ENCODE peak calls at places on chromosomes 11 and 22, in six cellular contexts. U, X, V, G, H and T are unnamed samples.

GRCh38 chr11:131760191-131760951 is 390.0 kb downstream of the NTM start:
- DNase-seq in U (no peak), X (no peak), V (no peak), G (no peak), H (no peak), T (peak; percentile 47)

GRCh38 chr11:27696961-27697360 is 3.3 kb downstream of the BDNF start:
- DNase-seq in U (no peak), X (no peak), V (no peak), G (no peak), H (peak; percentile 42), T (no peak)

GRCh38 chr11:76654310-76654851 is 16.2 kb downstream of the LRRC32 start:
- DNase-seq in U (no peak), X (peak; percentile 24), V (no peak), G (peak; percentile 78), H (no peak), T (no peak)

GRCh38 chr11:126140932-126141291 is 70.5 kb downstream of the RPUSD4 start:
- DNase-seq in U (peak; percentile 78), X (peak; percentile 62), V (no peak), G (no peak), H (peak; percentile 35), T (no peak)

GRCh38 chr11:112279901-112280267 is 19.2 kb upstream of the PLET1 start:
- DNase-seq in U (peak; percentile 42), X (peak; percentile 75), V (no peak), G (peak; percentile 80), H (peak; percentile 63), T (no peak)

GRCh38 chr11:31441296-31441695 is 68.1 kb downstream of the IMMP1L start:
- DNase-seq in U (no peak), X (no peak), V (no peak), G (no peak), H (no peak), T (no peak)

GRCh38 chr22:25114369-25115362 is 85.0 kb upstream of the CRYBB3 start:
- DNase-seq in U (peak; percentile 66), X (no peak), V (no peak), G (no peak), H (peak; percentile 86), T (no peak)

GRCh38 chr11:117871160-117871559 is 5.3 kb downstream of the FXYD6 start:
- DNase-seq in U (no peak), X (no peak), V (no peak), G (no peak), H (no peak), T (no peak)

GRCh38 chr11:47524200-47524874 is 28.6 kb downstream of the CELF1 start:
- DNase-seq in U (peak; percentile 8), X (peak; percentile 36), V (no peak), G (no peak), H (peak; percentile 47), T (no peak)

GRCh38 chr22:33126881-33127280 is 68.7 kb upstream of the SYN3 start:
- DNase-seq in U (no peak), X (no peak), V (no peak), G (no peak), H (no peak), T (no peak)

GRCh38 chr11:69310934-69311766 is 17.2 kb downstream of the MYEOV start:
- DNase-seq in U (no peak), X (no peak), V (no peak), G (no peak), H (no peak), T (no peak)

GRCh38 chr11:76694664-76695063 is 24.1 kb upstream of the LRRC32 start:
- DNase-seq in U (no peak), X (no peak), V (no peak), G (no peak), H (peak; percentile 92), T (no peak)

GRCh38 chr11:6251120-6251733 is 8.4 kb upstream of the CCKBR start:
- DNase-seq in U (peak; percentile 34), X (peak; percentile 90), V (peak; percentile 64), G (peak; percentile 75), H (peak; percentile 47), T (no peak)

GRCh38 chr22:24500251-24500820 is 5.2 kb downstream of the UPB1 start:
- DNase-seq in U (no peak), X (no peak), V (no peak), G (no peak), H (no peak), T (no peak)

GRCh38 chr11:113407163-113407562 is 19.6 kb downstream of the ANKK1 start:
- DNase-seq in U (no peak), X (no peak), V (no peak), G (no peak), H (no peak), T (no peak)

GRCh38 chr11:116563028-116563712 is 209.6 kb downstream of the BUD13 start:
- DNase-seq in U (no peak), X (no peak), V (no peak), G (peak; percentile 8), H (peak; percentile 9), T (no peak)

GRCh38 chr11:43012606-43013005 is 299.2 kb upstream of the API5 start:
- DNase-seq in U (no peak), X (no peak), V (no peak), G (no peak), H (no peak), T (no peak)

GRCh38 chr11:74839445-74839844 is 90.8 kb downstream of the RNF169 start:
- DNase-seq in U (no peak), X (no peak), V (no peak), G (no peak), H (no peak), T (no peak)

GRCh38 chr11:14542384-14542783 is 22.2 kb upstream of the PSMA1 start:
- DNase-seq in U (no peak), X (no peak), V (no peak), G (no peak), H (peak; percentile 37), T (no peak)

GRCh38 chr11:95245038-95245437 is 14.0 kb upstream of the SESN3 start:
- DNase-seq in U (no peak), X (no peak), V (no peak), G (no peak), H (no peak), T (no peak)

GRCh38 chr11:71153005-71153395 is 99.4 kb downstream of the SHANK2 start:
- DNase-seq in U (no peak), X (no peak), V (no peak), G (no peak), H (no peak), T (no peak)

GRCh38 chr11:4699697-4700435 is 2.2 kb upstream of the OR51E2 start:
- DNase-seq in U (no peak), X (no peak), V (no peak), G (no peak), H (no peak), T (no peak)

GRCh38 chr11:6667733-6668374 is 12.2 kb upstream of the DCHS1 start:
- DNase-seq in U (no peak), X (no peak), V (peak; percentile 38), G (peak; percentile 69), H (peak; percentile 34), T (no peak)

GRCh38 chr11:86990079-86990478 is 34.9 kb upstream of the FZD4 start:
- DNase-seq in U (no peak), X (no peak), V (no peak), G (no peak), H (no peak), T (no peak)

GRCh38 chr11:83140691-83141455 is 16.1 kb upstream of the PCF11 start:
- DNase-seq in U (no peak), X (no peak), V (no peak), G (no peak), H (no peak), T (no peak)

GRCh38 chr11:100981196-100981824 is 148.3 kb downstream of the PGR start:
- DNase-seq in U (no peak), X (no peak), V (no peak), G (no peak), H (no peak), T (no peak)

GRCh38 chr22:42906605-42907338 is 49.7 kb upstream of the ARFGAP3 start:
- DNase-seq in U (no peak), X (no peak), V (no peak), G (no peak), H (peak; percentile 39), T (no peak)

GRCh38 chr22:45608763-45609180 is 62.9 kb upstream of the ATXN10 start:
- DNase-seq in U (no peak), X (no peak), V (peak; percentile 48), G (no peak), H (no peak), T (no peak)

GRCh38 chr11:461626-462025 is 11.5 kb downstream of the PTDSS2 start:
- DNase-seq in U (no peak), X (no peak), V (no peak), G (no peak), H (no peak), T (no peak)

GRCh38 chr22:24054356-24054755 is 43.3 kb downstream of the CABIN1 start:
- DNase-seq in U (no peak), X (no peak), V (no peak), G (no peak), H (no peak), T (no peak)

GRCh38 chr11:11476971-11477645 is 124.1 kb upstream of the CSNK2A3 start:
- DNase-seq in U (no peak), X (no peak), V (no peak), G (no peak), H (no peak), T (no peak)

DNA sequence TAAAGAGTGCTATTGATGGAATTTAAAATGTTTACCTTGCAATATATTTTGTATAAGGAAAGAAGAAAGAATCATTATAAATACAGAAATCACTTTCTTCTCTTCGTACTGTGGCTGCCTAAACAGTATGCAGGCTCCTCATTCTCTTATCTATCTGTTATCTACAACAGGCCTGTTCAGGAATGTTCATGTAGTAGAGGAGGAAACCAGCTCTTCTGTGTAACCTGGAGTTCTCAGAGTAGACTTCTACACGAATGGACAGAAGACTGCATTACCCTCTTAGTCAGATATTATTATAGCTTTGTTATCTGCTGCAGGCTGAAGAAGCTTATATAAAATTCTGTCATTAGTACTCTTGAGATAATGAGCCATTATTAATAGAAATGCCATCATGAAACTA is 1225.9 kb upstream of the CNTN5 start:
- DNase-seq in U (no peak), X (no peak), V (no peak), G (no peak), H (no peak), T (no peak)
- H3K9me3 ChIP-seq in U (no peaks in the 10 kb centered on the region), X (no peaks in the 10 kb centered on the region), V (peaks cover 16% of the 10 kb centered on the region), G (no peaks in the 10 kb centered on the region), H (no peaks in the 10 kb centered on the region), T (no peaks in the 10 kb centered on the region)

GRCh38 chr11:37422511-37422910 is 824.5 kb upstream of the RAG2 start:
- DNase-seq in U (no peak), X (no peak), V (no peak), G (no peak), H (no peak), T (no peak)
- TF ChIP-seq POLR2AphosphoS5 in U (no peak), X (no peak), V (no peak), G (no peak), H (no peak), T (no peak)

GRCh38 chr22:47570300-47570685 is 807.8 kb downstream of the TBC1D22A start:
- DNase-seq in U (no peak), X (no peak), V (no peak), G (no peak), H (no peak), T (no peak)
- H3K9me3 ChIP-seq in U (no peaks in the 10 kb centered on the region), X (no peaks in the 10 kb centered on the region), V (no peaks in the 10 kb centered on the region), G (no peaks in the 10 kb centered on the region), H (peaks cover 5% of the 10 kb centered on the region), T (no peaks in the 10 kb centered on the region)

DNA sequence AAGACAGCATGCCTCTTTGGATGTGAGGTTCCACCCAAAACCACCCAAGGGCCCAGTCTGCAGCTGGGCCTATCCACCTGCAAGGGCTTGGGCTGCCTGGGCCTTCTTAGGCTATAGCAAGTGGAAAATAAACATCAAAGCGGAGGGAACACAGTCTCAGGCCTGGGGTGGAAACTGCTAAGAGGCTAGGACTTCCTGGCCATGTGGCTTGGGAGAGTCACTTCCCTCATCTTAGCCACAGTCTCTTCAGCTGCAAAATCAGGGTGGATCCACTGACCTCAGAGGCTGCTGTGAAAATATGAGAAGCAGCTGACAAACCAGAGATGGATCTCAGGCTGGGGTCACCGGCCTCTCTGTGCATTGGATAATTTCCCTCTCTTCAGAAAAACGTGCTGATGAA is 30.6 kb upstream of the TFIP11 start:
- DNase-seq in U (no peak), X (no peak), V (no peak), G (no peak), H (no peak), T (no peak)
- TF ChIP-seq POLR2AphosphoS5 in U (no peak), X (no peak), V (no peak), G (no peak), H (no peak), T (no peak)